ENCODE peak calls at places on chromosomes 5 and 9, in four cellular contexts. M is NCI-H1105 treated with DMSO at 0.1 percent for 48 hours; I is stimulated activated CD4-positive, alpha-beta T cell treated with anti-CD3 and anti-CD28 coated beads, Interleukin-1b, Interleukin-23, amount 100 ng/mL, for 24 hours; J is brain microvascular endothelial cell. S is an unnamed sample.

GRCh38 chr5:158261669-158262367 is 402.9 kb upstream of the CLINT1 start:
- DNase-seq in I (no peak), M (no peak), J (no peak), S (no peak)

GRCh38 chr5:111857633-111858032 is 100.6 kb upstream of the NREP start:
- DNase-seq in J (no peak), I (no peak), M (no peak), S (no peak)

GRCh38 chr5:120655828-120656435 is 191.8 kb downstream of the PRR16 start:
- DNase-seq in I (no peak), M (peak), J (peak), S (peak)

GRCh38 chr5:75275736-75276135 is 39.1 kb upstream of the ANKRD31 start:
- DNase-seq in J (no peak), I (no peak), M (no peak), S (peak)

GRCh38 chr5:177086918-177087706 is 397 bp downstream of the FGFR4 start:
- DNase-seq in J (no peak), I (no peak), M (peak), S (peak)

GRCh38 chr5:163189023-163189553 is 248.3 kb upstream of the CCNG1 start:
- DNase-seq in I (no peak), M (no peak), J (no peak), S (no peak)

GRCh38 chr9:121597693-121598166 is 53.7 kb upstream of the DAB2IP start:
- DNase-seq in J (no peak), I (no peak), M (no peak), S (no peak)

GRCh38 chr9:121604654-121605053 is 46.8 kb upstream of the DAB2IP start:
- DNase-seq in J (no peak), I (no peak), M (no peak), S (no peak)

GRCh38 chr9:126705767-126706697 is 92.3 kb downstream of the LMX1B start:
- DNase-seq in I (peak), J (peak), M (peak), S (peak)

GRCh38 chr5:80255425-80255751 is 460 bp downstream of the SERINC5 start:
- DNase-seq in J (peak), M (no peak), I (no peak), S (peak)

GRCh38 chr5:75048457-75048953 is 3.9 kb downstream of the GCNT4 start:
- DNase-seq in I (no peak), M (no peak), J (peak), S (no peak)

GRCh38 chr5:150516011-150516410 is 8.1 kb downstream of the NDST1 start:
- DNase-seq in J (peak), M (no peak), I (no peak), S (peak)

GRCh38 chr5:39470021-39470420 is 45.2 kb upstream of the DAB2 start:
- DNase-seq in J (no peak), I (no peak), M (no peak), S (no peak)

GRCh38 chr9:90943341-90943740 is 141.7 kb downstream of the SYK start:
- DNase-seq in M (no peak), I (no peak), J (no peak), S (no peak)

S was measured in NCI-H69.